ENCODE peak calls at places on chromosome 16, in six cellular contexts. Q, W, R, M, E and N are unnamed samples.

GRCh38 chr16:17138801-17139200 is 332.0 kb downstream of the XYLT1 start:
- DNase-seq in E (no peak), R (no peak), M (peak), W (no peak), Q (peak), N (no peak)

GRCh38 chr16:53754938-53755910 is 51.3 kb downstream of the FTO start:
- DNase-seq in R (no peak), W (peak), M (peak), E (no peak), Q (no peak), N (peak)

GRCh38 chr16:11354733-11355574 is 9.7 kb downstream of the RMI2 start:
- DNase-seq in M (peak), W (no peak), R (no peak), E (no peak), Q (no peak), N (no peak)

GRCh38 chr16:90077757-90078593 is 844 bp upstream of the PRDM7 start:
- DNase-seq in M (peak), W (peak), Q (peak), E (no peak), R (no peak), N (no peak)

GRCh38 chr16:62213763-62214162 is 177.5 kb upstream of the CDH8 start:
- DNase-seq in Q (peak), M (no peak), E (no peak), W (no peak), R (no peak), N (no peak)

GRCh38 chr16:28093383-28093725 is 29.8 kb upstream of the GSG1L start:
- DNase-seq in Q (no peak), R (no peak), E (no peak), W (no peak), M (no peak), N (no peak)

GRCh38 chr16:79595261-79595660 is 5.3 kb downstream of the MAF start:
- DNase-seq in R (no peak), Q (no peak), E (no peak), W (no peak), M (no peak), N (no peak)

GRCh38 chr16:72721981-72722380 is 325.9 kb downstream of the ZFHX3 start:
- DNase-seq in W (no peak), E (no peak), Q (peak), R (no peak), M (no peak), N (no peak)

GRCh38 chr16:48124266-48124665 is 31.5 kb downstream of the ABCC12 start:
- DNase-seq in Q (no peak), R (no peak), E (no peak), M (no peak), W (no peak), N (no peak)

GRCh38 chr16:77499373-77500285 is 64.8 kb upstream of the ADAMTS18 start:
- DNase-seq in R (no peak), M (no peak), W (peak), E (peak), Q (no peak), N (no peak)

GRCh38 chr16:82643136-82643535 is 16.4 kb downstream of the CDH13 start:
- DNase-seq in R (no peak), M (no peak), E (no peak), Q (no peak), W (no peak), N (no peak)

DNA sequence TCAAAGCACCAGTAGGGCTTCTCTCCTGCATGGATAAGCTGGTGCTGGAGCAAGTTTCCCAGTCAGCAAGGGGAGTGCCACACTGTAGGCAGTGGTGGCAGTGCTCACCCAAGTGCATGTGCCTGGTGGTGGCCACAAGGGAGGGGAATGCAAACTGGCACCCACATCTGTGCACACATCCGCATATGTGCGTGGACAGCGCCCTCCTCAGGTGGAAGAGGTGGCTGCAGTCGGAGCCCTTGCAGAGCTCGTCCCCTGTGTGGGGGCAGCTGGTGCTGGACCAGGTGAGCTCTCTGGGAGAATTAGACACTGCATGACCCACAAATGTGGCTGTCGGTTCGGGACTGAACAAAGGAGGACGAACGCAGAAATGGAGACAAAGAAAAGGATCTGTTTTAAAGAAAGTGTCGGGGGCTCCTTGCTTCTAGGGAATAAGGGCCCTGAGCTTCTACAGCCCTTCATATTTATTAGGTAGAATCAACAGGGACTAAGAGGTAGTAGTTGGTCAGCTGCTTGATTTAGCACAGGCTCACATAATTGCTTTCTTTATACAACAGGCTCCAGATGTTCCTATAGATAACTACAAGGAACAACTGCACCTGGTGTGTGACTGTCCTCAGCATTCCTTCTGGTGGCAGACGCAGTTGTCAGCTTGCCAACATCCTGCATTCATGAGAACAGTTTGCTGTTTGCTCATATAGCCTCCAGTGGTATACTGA is 5.3 kb upstream of the ZNF689 start:
- DNase-seq in M (peak), Q (peak), W (peak), R (peak), E (peak), N (no peak)
- TF ChIP-seq CTCF in M (peak), Q (peak), W (peak), R (peak), E (peak), N (no peak)

GRCh38 chr16:1311212-1311737 is 1.8 kb downstream of the UBE2I start:
- DNase-seq in R (no peak), E (no peak), Q (peak), W (no peak), M (no peak), N (no peak)

GRCh38 chr16:1310832-1311200 is 1.4 kb downstream of the UBE2I start:
- DNase-seq in M (no peak), E (no peak), R (no peak), Q (peak), W (no peak), N (no peak)

GRCh38 chr16:1312903-1313302 is 3.5 kb downstream of the UBE2I start:
- DNase-seq in E (no peak), Q (no peak), W (no peak), R (no peak), M (no peak), N (no peak)

GRCh38 chr16:1312459-1312801 is 3.0 kb downstream of the UBE2I start:
- DNase-seq in W (no peak), E (no peak), R (no peak), Q (no peak), M (no peak), N (no peak)

DNA sequence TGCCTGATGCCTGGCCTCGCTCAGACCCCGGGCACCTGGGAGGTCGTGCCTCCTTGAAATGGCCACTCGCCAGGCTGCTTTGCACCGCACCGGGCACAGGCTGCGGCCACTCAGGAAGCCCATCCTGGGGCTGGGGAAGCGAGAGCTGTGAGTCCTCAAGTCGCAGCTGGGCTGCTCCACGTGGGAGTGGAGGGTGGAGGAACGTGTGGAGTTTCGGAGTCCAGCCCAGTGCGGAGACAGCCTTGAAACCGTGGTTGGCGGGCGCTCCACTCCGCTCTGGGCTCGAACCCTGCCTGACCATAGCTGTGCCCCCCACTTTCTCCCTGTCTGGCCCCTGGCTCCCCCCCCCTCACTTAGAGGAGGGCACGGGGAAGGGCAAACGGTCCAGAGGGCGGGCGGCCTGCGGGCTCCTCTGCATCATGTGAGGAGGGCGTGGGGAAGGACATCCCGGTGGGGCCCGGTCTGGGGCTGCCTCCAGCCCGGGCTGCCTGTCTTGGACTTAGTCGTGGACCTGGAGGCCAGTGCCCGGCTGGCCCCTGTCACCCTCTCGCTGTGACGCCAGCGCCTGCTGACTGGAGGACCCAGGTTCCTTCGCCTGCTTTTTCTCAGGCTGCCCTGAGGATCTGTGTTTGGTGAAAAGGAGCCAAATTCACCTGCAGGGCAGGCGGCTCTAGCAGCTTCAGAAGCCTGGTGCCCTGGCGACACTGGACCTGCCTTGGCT is 2.5 kb downstream of the UBE2I start:
- DNase-seq in R (no peak), E (peak), Q (no peak), W (no peak), M (peak), N (no peak)
- H3K27ac ChIP-seq in R (peak), E (no peak), Q (no peak), W (no peak), M (peak), N (peak)

DNA sequence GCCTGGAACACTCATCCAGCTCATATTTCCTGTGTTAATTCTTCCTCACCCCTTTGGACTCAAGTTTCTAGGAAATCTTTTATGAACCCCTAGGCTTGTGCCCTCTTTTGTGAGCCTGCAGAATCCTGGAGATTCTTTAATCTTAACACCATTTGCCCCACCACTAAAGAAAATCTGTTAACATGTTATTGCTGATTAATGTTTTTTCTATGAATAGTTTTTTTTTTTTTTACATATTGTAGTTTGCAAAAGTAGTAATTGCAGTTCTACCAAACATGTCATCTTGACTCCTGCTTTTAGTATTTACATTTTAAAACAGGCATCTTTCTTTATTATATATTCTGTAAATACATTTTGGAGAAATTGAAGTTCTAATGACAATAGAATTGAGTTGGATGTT is 8.5 kb downstream of the PRSS54 start:
- DNase-seq in R (no peak), W (no peak), M (no peak), E (no peak), Q (no peak), N (no peak)
- TF ChIP-seq CTCF in R (no peak), W (no peak), M (no peak), E (no peak), Q (no peak), N (no peak)

DNA sequence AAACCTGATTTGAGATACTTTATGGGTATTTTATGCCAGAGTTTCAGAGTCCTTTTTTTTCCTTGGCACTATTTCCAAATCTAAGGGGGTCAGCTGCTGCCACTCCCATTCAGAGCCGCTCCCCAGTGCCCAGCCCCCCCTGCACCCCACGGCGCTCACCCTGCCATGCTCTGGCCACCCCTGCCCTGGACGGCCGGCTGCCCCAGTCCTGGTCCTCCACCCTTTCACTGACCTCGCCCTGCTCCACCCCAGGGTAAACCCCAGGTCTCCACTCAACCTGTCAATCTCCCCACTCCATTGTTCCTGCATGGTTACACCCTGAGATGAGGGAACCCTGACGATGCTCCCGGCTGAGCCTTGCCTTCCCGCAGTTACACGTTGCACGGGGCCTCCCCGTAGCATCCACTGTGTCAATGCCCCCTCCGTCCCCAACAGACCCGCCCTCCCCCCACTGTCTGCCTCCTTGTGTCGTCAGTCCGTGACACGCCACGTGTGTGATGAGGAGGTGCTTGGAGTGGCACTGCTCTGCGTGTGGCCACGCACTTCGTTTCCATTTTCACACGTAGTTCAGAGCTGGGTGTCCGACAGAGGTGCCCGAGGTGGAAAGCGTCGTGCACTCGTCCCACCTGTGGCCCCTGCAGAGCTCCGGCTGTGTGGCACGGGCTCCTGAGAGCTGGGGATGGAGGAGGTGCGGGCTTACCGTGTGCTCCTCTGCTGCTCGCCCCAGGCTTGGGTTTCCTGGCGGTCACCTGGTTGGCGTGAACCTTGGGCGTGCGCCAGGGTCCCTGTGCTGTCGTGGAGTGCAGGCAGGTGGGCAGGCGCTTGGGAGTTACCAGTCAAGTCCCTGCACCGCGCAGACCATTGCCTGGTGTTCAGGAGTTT is 116.5 kb downstream of the BANP start:
- DNase-seq in M (no peak), E (no peak), W (no peak), Q (no peak), R (no peak), N (no peak)
- H3K27ac ChIP-seq in M (no peak), E (no peak), W (no peak), Q (no peak), R (no peak), N (no peak)

GRCh38 chr16:51156836-51157235 is 5.8 kb upstream of the SALL1 start:
- DNase-seq in E (no peak), W (no peak), R (no peak), M (no peak), Q (no peak), N (no peak)

GRCh38 chr16:51161440-51162195 is 10.5 kb upstream of the SALL1 start:
- DNase-seq in M (peak), W (no peak), E (no peak), R (no peak), Q (no peak), N (no peak)

GRCh38 chr16:51159296-51159695 is 8.2 kb upstream of the SALL1 start:
- DNase-seq in M (no peak), W (no peak), Q (no peak), R (no peak), E (no peak), N (no peak)

GRCh38 chr16:51157698-51158097 is 6.6 kb upstream of the SALL1 start:
- DNase-seq in R (no peak), Q (no peak), E (no peak), M (no peak), W (no peak), N (no peak)

DNA sequence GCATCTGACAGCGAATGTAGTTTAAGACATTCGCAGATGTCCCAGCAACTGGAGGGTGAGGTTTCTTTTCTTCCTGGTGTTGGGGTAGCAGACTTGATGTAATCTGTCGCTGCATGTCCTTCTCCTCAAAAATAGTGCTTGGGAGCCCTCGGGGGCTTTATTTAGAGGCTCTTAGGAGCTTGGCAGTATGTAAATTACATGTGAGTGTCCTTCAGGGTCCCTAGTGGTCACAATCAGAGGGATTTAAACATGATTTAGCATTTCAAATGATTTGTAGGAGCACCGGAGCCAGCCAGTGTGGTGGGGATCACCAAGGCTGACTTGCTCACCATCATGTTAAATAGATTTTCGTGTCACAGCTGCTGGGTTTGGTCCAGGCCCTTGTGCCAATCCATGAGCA is 8.8 kb upstream of the SALL1 start:
- DNase-seq in E (no peak), M (no peak), W (no peak), R (no peak), Q (peak), N (no peak)
- TF ChIP-seq CTCF in E (no peak), M (no peak), W (no peak), R (no peak), Q (peak), N (no peak)

GRCh38 chr16:88681084-88681680 is 5.1 kb downstream of the SNAI3 start:
- DNase-seq in E (no peak), M (no peak), R (no peak), W (peak), Q (peak), N (no peak)
- H3K27ac ChIP-seq in E (no peak), M (no peak), R (no peak), W (no peak), Q (no peak), N (no peak)